ENCODE peak calls at places on chromosomes 13 and 19, in five cellular contexts. X is GM23338, Q is neural progenitor cell, U is GM23248, G is PC-9. O is an unnamed sample. For H3F3A, the result is how much of the 10 kb centered on the place peaks cover.

GRCh38 chr13:66926200-66926850 is 303.8 kb downstream of the PCDH9 start:
- DNase-seq in X (no peak), Q (peak), U (no peak), G (no peak), O (no peak)

GRCh38 chr19:51473009-51473707 is 5.2 kb upstream of the CEACAM18 start:
- DNase-seq in X (peak), Q (peak), U (peak), G (peak), O (peak)

GRCh38 chr19:33406521-33407139 is 33.1 kb downstream of the CEBPG start:
- DNase-seq in X (peak), Q (peak), U (peak), G (peak), O (peak)

GRCh38 chr13:81757348-81757950 is 1416.5 kb upstream of the SPRY2 start:
- DNase-seq in X (no peak), Q (no peak), U (no peak), G (no peak), O (no peak)

GRCh38 chr13:47175172-47175806 is 278.4 kb upstream of the HTR2A start:
- DNase-seq in X (no peak), Q (no peak), U (peak), G (no peak), O (peak)

GRCh38 chr19:38095411-38096308 is 128.4 kb downstream of the DPF1 start:
- DNase-seq in X (peak), Q (peak), U (peak), G (peak), O (peak)

GRCh38 chr13:108483981-108484380 is 145.4 kb upstream of the MYO16 start:
- DNase-seq in X (no peak), Q (no peak), U (no peak), G (no peak), O (no peak)

GRCh38 chr19:3670796-3671679 is 29.2 kb downstream of the PIP5K1C start:
- DNase-seq in X (no peak), Q (no peak), U (peak), G (no peak), O (no peak)

GRCh38 chr13:110978390-110978789 is 63.5 kb upstream of the ANKRD10 start:
- DNase-seq in X (no peak), Q (no peak), U (no peak), G (no peak), O (no peak)

GRCh38 chr13:29935309-29935981 is 85.0 kb upstream of the UBL3 start:
- DNase-seq in X (no peak), Q (no peak), U (no peak), G (no peak), O (no peak)

GRCh38 chr19:48874309-48875135 is 2.3 kb downstream of the PPP1R15A start:
- DNase-seq in X (no peak), Q (peak), U (peak), G (no peak), O (peak)

GRCh38 chr13:51758691-51759090 is 45.3 kb downstream of the DHRS12 start:
- DNase-seq in X (no peak), Q (no peak), U (no peak), G (no peak), O (no peak)

GRCh38 chr13:44243198-44243852 is 130.3 kb upstream of the SERP2 start:
- DNase-seq in X (peak), Q (peak), U (peak), G (peak), O (peak)

GRCh38 chr19:4916292-4917082 is 7.2 kb downstream of the UHRF1 start:
- DNase-seq in X (no peak), Q (no peak), U (no peak), G (no peak), O (no peak)

GRCh38 chr13:80083516-80084085 is 257.3 kb downstream of the SPRY2 start:
- DNase-seq in X (no peak), Q (no peak), U (peak), G (no peak), O (no peak)

GRCh38 chr13:76828316-76828741 is 57.9 kb downstream of the KCTD12 start:
- DNase-seq in X (no peak), Q (no peak), U (peak), G (no peak), O (no peak)

GRCh38 chr19:16441661-16442071 is 30.1 kb downstream of the EPS15L1 start:
- DNase-seq in X (peak), Q (peak), U (peak), G (peak), O (peak)

GRCh38 chr19:4454952-4455738 is 2.4 kb downstream of the UBXN6 start:
- DNase-seq in X (no peak), Q (no peak), U (peak), G (no peak), O (no peak)

GRCh38 chr13:29619995-29620394 is 24.5 kb upstream of the SLC7A1 start:
- DNase-seq in X (no peak), Q (no peak), U (peak), G (no peak), O (no peak)

GRCh38 chr13:26571518-26571917 is 14.0 kb downstream of the WASF3 start:
- DNase-seq in X (no peak), Q (no peak), U (no peak), G (no peak), O (no peak)

GRCh38 chr19:51559240-51559639 is 11.8 kb upstream of the ZNF175 start:
- DNase-seq in X (no peak), Q (no peak), U (no peak), G (no peak), O (no peak)

GRCh38 chr13:45162821-45163220 is 38.0 kb downstream of the KCTD4 start:
- DNase-seq in X (no peak), Q (no peak), U (peak), G (no peak), O (peak)

GRCh38 chr19:52585604-52586003 is 15.5 kb downstream of the ZNF701 start:
- DNase-seq in X (no peak), Q (no peak), U (no peak), G (no peak), O (no peak)

GRCh38 chr19:30788105-30788765 is 416.1 kb downstream of the ZNF536 start:
- DNase-seq in X (no peak), Q (peak), U (no peak), G (no peak), O (no peak)

GRCh38 chr19:58558623-58559274 is 338 bp upstream of the UBE2M start:
- DNase-seq in X (peak), Q (peak), U (peak), G (no peak), O (peak)

GRCh38 chr19:46618670-46619231 is 6.1 kb downstream of the PTGIR start:
- DNase-seq in X (no peak), Q (no peak), U (peak), G (no peak), O (no peak)

GRCh38 chr19:32291876-32292275 is 53.5 kb upstream of the ZNF507 start:
- DNase-seq in X (no peak), Q (no peak), U (no peak), G (no peak), O (no peak)

GRCh38 chr19:4369109-4369887 is 25.9 kb downstream of the MPND start:
- DNase-seq in X (peak), Q (peak), U (peak), G (peak), O (no peak)

GRCh38 chr19:41223431-41224234 is 4.6 kb downstream of the AXL start:
- DNase-seq in X (peak), Q (peak), U (peak), G (peak), O (peak)

GRCh38 chr13:41648314-41648935 is 191.1 kb downstream of the RGCC start:
- DNase-seq in X (peak), Q (no peak), U (peak), G (no peak), O (peak)

GRCh38 chr13:73106513-73107214 is 47.9 kb downstream of the KLF5 start:
- DNase-seq in X (no peak), Q (no peak), U (no peak), G (no peak), O (no peak)

GRCh38 chr19:13098291-13099072 is 4.2 kb downstream of the LYL1 start:
- DNase-seq in X (peak), Q (peak), U (peak), G (peak), O (peak)

GRCh38 chr13:34277971-34278370 is 460.0 kb downstream of the RFC3 start:
- DNase-seq in X (no peak), Q (no peak), U (no peak), G (no peak), O (no peak)

GRCh38 chr13:31328549-31329229 is 128.9 kb downstream of the B3GLCT start:
- DNase-seq in X (no peak), Q (no peak), U (peak), G (no peak), O (peak)

GRCh38 chr19:44955500-44956439 is 590 bp downstream of the CLPTM1 start:
- DNase-seq in X (no peak), Q (no peak), U (peak), G (no peak), O (no peak)

GRCh38 chr13:55761986-55762385 is 1378.7 kb upstream of the PRR20A start:
- DNase-seq in X (no peak), Q (peak), U (no peak), G (no peak), O (no peak)

GRCh38 chr19:56748443-56748842 is 76.9 kb upstream of the ZNF835 start:
- DNase-seq in X (peak), Q (no peak), U (peak), G (no peak), O (peak)

DNA sequence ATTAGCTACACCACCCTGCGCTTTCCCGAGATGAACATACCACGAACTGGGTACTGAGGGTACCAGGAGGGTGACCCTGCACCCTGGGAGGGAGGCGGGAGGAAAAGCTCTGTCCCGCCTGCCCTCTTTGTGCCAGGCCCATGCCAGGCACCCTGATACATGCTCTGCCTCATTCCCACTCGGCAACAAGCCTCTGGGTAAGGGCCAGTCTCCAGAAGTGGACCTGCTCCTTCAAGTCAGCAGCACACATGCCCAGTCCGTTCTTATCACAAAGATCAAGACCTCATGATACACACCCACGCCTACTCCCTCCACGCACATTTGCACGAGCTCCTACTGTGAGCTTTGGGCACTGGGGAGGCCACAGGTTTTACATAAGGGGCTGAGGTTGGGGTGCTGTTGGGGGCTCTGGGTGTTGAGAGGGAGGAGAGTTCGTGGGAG is 2.0 kb upstream of the FFAR1 start:
- DNase-seq in X (no peak), Q (no peak), U (no peak), G (no peak), O (no peak)
- H3F3A ChIP-seq in X (under half), Q (under half), U (under half), G (under half), O (under half)

GRCh38 chr19:53960187-53960586 is 2.5 kb upstream of the CACNG8 start:
- DNase-seq in X (peak), Q (peak), U (no peak), G (no peak), O (no peak)
- TF ChIP-seq EZH2 in X (no peak), Q (peak), U (no peak), G (no peak), O (no peak)

GRCh38 chr19:2270572-2271515 is 11.1 kb downstream of the PEAK3 start:
- DNase-seq in X (peak), Q (peak), U (peak), G (peak), O (peak)
- H3F3A ChIP-seq in X (under half), Q (under half), U (under half), G (under half), O (under half)

DNA sequence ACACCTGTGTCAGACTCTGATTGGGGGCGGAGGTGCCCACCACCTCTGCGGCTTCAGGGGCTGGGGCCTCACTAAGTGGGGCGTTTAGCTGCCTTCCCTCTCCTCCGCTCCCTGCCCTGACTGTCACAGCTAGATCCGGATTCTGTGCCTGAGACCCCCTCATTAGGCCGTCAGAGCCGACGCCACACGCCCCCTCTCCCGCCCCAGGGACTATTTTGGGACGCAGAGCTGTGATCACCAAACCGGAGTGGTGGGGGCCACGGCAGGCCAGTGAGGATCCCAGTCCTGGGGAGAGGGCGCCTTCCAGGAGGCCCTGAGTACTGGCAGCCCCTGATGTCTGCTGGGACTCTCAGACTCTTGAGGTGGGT is 762 bp downstream of the KANK3 start:
- DNase-seq in X (peak), Q (no peak), U (no peak), G (no peak), O (no peak)
- TF ChIP-seq EZH2 in X (no peak), Q (no peak), U (no peak), G (no peak), O (no peak)

O was measured in PC-3.